ENCODE peak calls at places on chromosomes 7 and 10, in five cellular contexts. S is heart right ventricle; G is activated CD4-positive, alpha-beta T cell treated with anti-CD3 and anti-CD28 coated beads, Interleukin-2, amount 10 ng/mL, durations not matched to agents 7 days and 5 days; K is T-helper 9 cell; E is suprapubic skin. U is an unnamed sample.

GRCh38 chr7:134662166-134662870 is 15.7 kb downstream of the BPGM start:
- DNase-seq in S (no peak), G (no peak), K (no peak), E (no peak), U (no peak)

GRCh38 chr7:35477609-35478008 is 217.3 kb downstream of the HERPUD2 start:
- DNase-seq in S (no peak), G (no peak), K (no peak), E (no peak), U (no peak)

GRCh38 chr7:138924551-138925225 is 56.5 kb downstream of the KIAA1549 start:
- DNase-seq in S (no peak), G (no peak), K (no peak), E (no peak), U (no peak)

GRCh38 chr10:112775892-112776679 is 174.0 kb upstream of the TCF7L2 start:
- DNase-seq in S (no peak), G (no peak), K (no peak), E (no peak), U (no peak)

GRCh38 chr10:65891073-65891981 is 1034.5 kb upstream of the LRRTM3 start:
- DNase-seq in S (no peak), G (no peak), K (no peak), E (no peak), U (no peak)

GRCh38 chr7:86961686-86962085 is 97.8 kb downstream of the ELAPOR2 start:
- DNase-seq in S (no peak), G (no peak), K (no peak), E (no peak), U (no peak)

GRCh38 chr7:150580995-150581394 is 13.8 kb downstream of the GIMAP4 start:
- DNase-seq in S (no peak), G (no peak), K (no peak), E (no peak), U (no peak)

GRCh38 chr7:44625899-44626511 is 19.6 kb downstream of the OGDH start:
- DNase-seq in S (no peak), G (no peak), K (no peak), E (no peak), U (no peak)

GRCh38 chr7:108026647-108027046 is 23.7 kb upstream of the LAMB1 start:
- DNase-seq in S (no peak), G (no peak), K (no peak), E (no peak), U (no peak)

GRCh38 chr7:138556771-138557484 is 96.9 kb downstream of the TRIM24 start:
- DNase-seq in S (no peak), G (no peak), K (no peak), E (no peak), U (no peak)

GRCh38 chr10:130301026-130301892 is 165.1 kb downstream of the GLRX3 start:
- DNase-seq in S (peak; percentile 11), G (peak; percentile 79), K (peak; percentile 9), E (no peak), U (no peak)

U was measured in uterus.